ENCODE peak calls at places on chromosome 5, in five cellular contexts. One of them, this sample, is unnamed.

GRCh38 chr5:36150676-36151433 is 832 bp downstream of the LMBRD2 start:
- DNase-seq in H9: peak
- DNase-seq in stomach: peak
- DNase-seq in RWPE2: no peak
- DNase-seq in transverse colon: peak
- DNase-seq in this sample: peak

GRCh38 chr5:54679686-54680085 is 162.1 kb downstream of the SNX18 start:
- DNase-seq in H9: no peak
- DNase-seq in stomach: no peak
- DNase-seq in transverse colon: no peak
- DNase-seq in RWPE2: no peak
- DNase-seq in this sample: no peak

GRCh38 chr5:94188725-94189124 is 429.7 kb downstream of the KIAA0825 start:
- DNase-seq in RWPE2: no peak
- DNase-seq in transverse colon: no peak
- DNase-seq in H9: no peak
- DNase-seq in stomach: no peak
- DNase-seq in this sample: no peak

GRCh38 chr5:34674226-34674625 is 18.1 kb downstream of the RAI14 start:
- DNase-seq in RWPE2: no peak
- DNase-seq in H9: no peak
- DNase-seq in stomach: no peak
- DNase-seq in transverse colon: no peak
- DNase-seq in this sample: no peak

GRCh38 chr5:158543539-158544387 is 556.0 kb downstream of the EBF1 start:
- DNase-seq in transverse colon: no peak
- DNase-seq in stomach: no peak
- DNase-seq in RWPE2: no peak
- DNase-seq in H9: no peak
- DNase-seq in this sample: no peak

GRCh38 chr5:180201051-180201987 is 7.7 kb downstream of the RASGEF1C start:
- DNase-seq in transverse colon: no peak
- DNase-seq in RWPE2: no peak
- DNase-seq in stomach: no peak
- DNase-seq in H9: peak
- DNase-seq in this sample: peak

GRCh38 chr5:75734913-75735789 is 17.9 kb upstream of the POC5 start:
- DNase-seq in H9: peak
- DNase-seq in stomach: peak
- DNase-seq in RWPE2: no peak
- DNase-seq in transverse colon: peak
- DNase-seq in this sample: peak

GRCh38 chr5:132495063-132495671 is 4.6 kb upstream of the IRF1 start:
- DNase-seq in transverse colon: peak
- DNase-seq in H9: peak
- DNase-seq in stomach: peak
- DNase-seq in RWPE2: peak
- DNase-seq in this sample: peak

GRCh38 chr5:62538017-62538942 is 40.3 kb upstream of the LRRC70 start:
- DNase-seq in H9: no peak
- DNase-seq in transverse colon: no peak
- DNase-seq in stomach: no peak
- DNase-seq in RWPE2: no peak
- DNase-seq in this sample: no peak

GRCh38 chr5:172453206-172453985 is 929 bp downstream of the SH3PXD2B start:
- DNase-seq in stomach: peak
- DNase-seq in RWPE2: peak
- DNase-seq in transverse colon: peak
- DNase-seq in H9: peak
- DNase-seq in this sample: peak

GRCh38 chr5:140883373-140883772 is 1.4 kb downstream of the PCDHA13 start:
- DNase-seq in transverse colon: no peak
- DNase-seq in RWPE2: peak
- DNase-seq in H9: no peak
- DNase-seq in stomach: no peak
- DNase-seq in this sample: no peak

GRCh38 chr5:95697781-95698681 is 15.2 kb upstream of the SPATA9 start:
- DNase-seq in H9: no peak
- DNase-seq in RWPE2: no peak
- DNase-seq in transverse colon: no peak
- DNase-seq in stomach: no peak
- DNase-seq in this sample: no peak

GRCh38 chr5:90866333-90866732 is 307.7 kb downstream of the ADGRV1 start:
- DNase-seq in H9: no peak
- DNase-seq in transverse colon: no peak
- DNase-seq in stomach: no peak
- DNase-seq in RWPE2: no peak
- DNase-seq in this sample: no peak

GRCh38 chr5:82276800-82277612 is 1.1 kb downstream of the RPS23 start:
- DNase-seq in H9: no peak
- DNase-seq in stomach: no peak
- DNase-seq in RWPE2: no peak
- DNase-seq in transverse colon: no peak
- DNase-seq in this sample: no peak

GRCh38 chr5:160263326-160263850 is 34.1 kb downstream of the FABP6 start:
- DNase-seq in stomach: no peak
- DNase-seq in H9: no peak
- DNase-seq in RWPE2: no peak
- DNase-seq in transverse colon: no peak
- DNase-seq in this sample: no peak

GRCh38 chr5:78611161-78611605 is 37.4 kb downstream of the LHFPL2 start:
- DNase-seq in RWPE2: no peak
- DNase-seq in H9: peak
- DNase-seq in transverse colon: no peak
- DNase-seq in stomach: no peak
- DNase-seq in this sample: no peak

GRCh38 chr5:160635046-160635445 is 213.4 kb downstream of the PTTG1 start:
- DNase-seq in RWPE2: no peak
- DNase-seq in stomach: no peak
- DNase-seq in transverse colon: peak
- DNase-seq in H9: no peak
- DNase-seq in this sample: no peak

GRCh38 chr5:172274951-172275753 is 8.4 kb downstream of the UBTD2 start:
- DNase-seq in transverse colon: no peak
- DNase-seq in RWPE2: no peak
- DNase-seq in stomach: no peak
- DNase-seq in H9: no peak
- DNase-seq in this sample: no peak

GRCh38 chr5:13516195-13516594 is 428.3 kb downstream of the DNAH5 start:
- DNase-seq in RWPE2: no peak
- DNase-seq in H9: no peak
- DNase-seq in stomach: peak
- DNase-seq in transverse colon: no peak
- DNase-seq in this sample: peak

GRCh38 chr5:112720576-112720975 is 17.1 kb upstream of the APC start:
- DNase-seq in H9: no peak
- DNase-seq in RWPE2: no peak
- DNase-seq in stomach: no peak
- DNase-seq in transverse colon: no peak
- DNase-seq in this sample: no peak

GRCh38 chr5:133108481-133108921 is 56.7 kb downstream of the HSPA4 start:
- DNase-seq in RWPE2: no peak
- DNase-seq in stomach: no peak
- DNase-seq in transverse colon: no peak
- DNase-seq in H9: no peak
- DNase-seq in this sample: no peak

GRCh38 chr5:74120585-74120984 is 494.6 kb downstream of the ARHGEF28 start:
- DNase-seq in transverse colon: no peak
- DNase-seq in RWPE2: no peak
- DNase-seq in H9: no peak
- DNase-seq in stomach: no peak
- DNase-seq in this sample: no peak

GRCh38 chr5:606526-607399 is 5.4 kb upstream of the CEP72 start:
- DNase-seq in transverse colon: no peak
- DNase-seq in stomach: peak
- DNase-seq in H9: no peak
- DNase-seq in RWPE2: peak
- DNase-seq in this sample: no peak

GRCh38 chr5:106875591-106876297 is 795.0 kb downstream of the EFNA5 start:
- DNase-seq in RWPE2: no peak
- DNase-seq in transverse colon: no peak
- DNase-seq in stomach: no peak
- DNase-seq in H9: peak
- DNase-seq in this sample: peak

GRCh38 chr5:143874312-143874711 is 62.4 kb downstream of the HMHB1 start:
- DNase-seq in transverse colon: no peak
- DNase-seq in RWPE2: no peak
- DNase-seq in H9: no peak
- DNase-seq in stomach: no peak
- DNase-seq in this sample: no peak

GRCh38 chr5:87020099-87020934 is 247.4 kb upstream of the RASA1 start:
- DNase-seq in H9: peak
- DNase-seq in stomach: no peak
- DNase-seq in transverse colon: peak
- DNase-seq in RWPE2: peak
- DNase-seq in this sample: peak

GRCh38 chr5:135033026-135033861 is 784 bp downstream of the PITX1 start:
- DNase-seq in stomach: peak
- DNase-seq in RWPE2: no peak
- DNase-seq in transverse colon: no peak
- DNase-seq in H9: peak
- DNase-seq in this sample: no peak

GRCh38 chr5:162248107-162248713 is 180.6 kb downstream of the GABRG2 start:
- DNase-seq in stomach: no peak
- DNase-seq in RWPE2: no peak
- DNase-seq in H9: peak
- DNase-seq in transverse colon: no peak
- DNase-seq in this sample: no peak

GRCh38 chr5:127909078-127909477 is 174.5 kb upstream of the SLC12A2 start:
- DNase-seq in H9: peak
- DNase-seq in RWPE2: no peak
- DNase-seq in stomach: no peak
- DNase-seq in transverse colon: no peak
- DNase-seq in this sample: peak

GRCh38 chr5:43042176-43042625 is 2.1 kb upstream of the ANXA2R start:
- DNase-seq in H9: peak
- DNase-seq in transverse colon: peak
- DNase-seq in RWPE2: no peak
- DNase-seq in stomach: peak
- DNase-seq in this sample: peak

GRCh38 chr5:56981906-56982305 is 30.0 kb upstream of the MIER3 start:
- DNase-seq in transverse colon: no peak
- DNase-seq in stomach: no peak
- DNase-seq in H9: no peak
- DNase-seq in RWPE2: no peak
- DNase-seq in this sample: no peak

GRCh38 chr5:123997354-123998215 is 485.6 kb downstream of the CSNK1G3 start:
- DNase-seq in H9: no peak
- DNase-seq in RWPE2: no peak
- DNase-seq in transverse colon: no peak
- DNase-seq in stomach: no peak
- DNase-seq in this sample: no peak

GRCh38 chr5:125177340-125177739 is 430.9 kb upstream of the ZNF608 start:
- DNase-seq in stomach: no peak
- DNase-seq in H9: no peak
- DNase-seq in transverse colon: no peak
- DNase-seq in RWPE2: no peak
- DNase-seq in this sample: no peak

GRCh38 chr5:125175348-125176004 is 429.0 kb upstream of the ZNF608 start:
- DNase-seq in H9: no peak
- DNase-seq in RWPE2: no peak
- DNase-seq in transverse colon: no peak
- DNase-seq in stomach: no peak
- DNase-seq in this sample: no peak

GRCh38 chr5:125180222-125180621 is 433.8 kb upstream of the ZNF608 start:
- DNase-seq in RWPE2: no peak
- DNase-seq in H9: no peak
- DNase-seq in stomach: no peak
- DNase-seq in transverse colon: no peak
- DNase-seq in this sample: no peak

GRCh38 chr5:125179617-125180016 is 433.2 kb upstream of the ZNF608 start:
- DNase-seq in transverse colon: no peak
- DNase-seq in stomach: no peak
- DNase-seq in H9: no peak
- DNase-seq in RWPE2: no peak
- DNase-seq in this sample: no peak

GRCh38 chr5:125176005-125176390 is 429.6 kb upstream of the ZNF608 start:
- DNase-seq in H9: no peak
- DNase-seq in stomach: no peak
- DNase-seq in RWPE2: no peak
- DNase-seq in transverse colon: no peak
- DNase-seq in this sample: no peak
- H3K27ac ChIP-seq in H9: no peak
- H3K27ac ChIP-seq in stomach: no peak
- H3K27ac ChIP-seq in RWPE2: peak
- H3K27ac ChIP-seq in transverse colon: peak
- H3K27ac ChIP-seq in this sample: no peak

DNA sequence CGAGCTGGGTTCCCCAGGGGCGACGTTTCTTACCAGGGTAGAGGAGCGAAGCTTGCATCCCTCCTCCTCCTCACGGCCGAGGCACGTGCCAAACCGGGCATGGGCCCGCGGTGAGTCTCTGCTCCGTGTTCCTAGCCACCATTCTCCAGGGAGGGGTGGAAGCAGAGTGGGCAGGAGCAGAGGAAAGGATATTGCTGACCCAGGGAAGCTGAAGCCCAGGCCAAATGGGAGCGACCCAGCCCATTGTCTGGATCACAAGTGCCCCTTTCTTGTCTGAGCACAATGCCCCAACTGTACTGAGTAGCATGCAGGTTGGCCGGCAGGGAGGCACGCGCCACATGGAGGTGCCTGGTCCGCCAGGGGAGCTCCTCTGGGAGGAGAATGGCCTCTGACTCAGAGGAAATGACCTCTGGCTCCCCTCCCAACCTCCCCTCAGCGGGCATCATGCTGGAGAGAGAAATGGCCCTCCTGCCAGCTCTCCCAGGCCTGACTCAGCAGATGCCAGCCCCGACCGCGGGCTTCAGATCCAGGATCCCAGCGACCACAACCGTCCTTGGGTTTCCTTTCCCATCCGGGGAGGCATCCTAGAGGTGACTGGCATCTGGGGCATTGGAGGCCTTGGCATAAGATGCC is 1.1 kb downstream of the PRR7 start:
- DNase-seq in transverse colon: no peak
- DNase-seq in H9: peak
- DNase-seq in stomach: peak
- DNase-seq in RWPE2: peak
- DNase-seq in this sample: peak
- TF ChIP-seq CTCF in transverse colon: no peak
- TF ChIP-seq CTCF in H9: no peak
- TF ChIP-seq CTCF in stomach: no peak
- TF ChIP-seq CTCF in RWPE2: no peak
- TF ChIP-seq CTCF in this sample: peak

DNA sequence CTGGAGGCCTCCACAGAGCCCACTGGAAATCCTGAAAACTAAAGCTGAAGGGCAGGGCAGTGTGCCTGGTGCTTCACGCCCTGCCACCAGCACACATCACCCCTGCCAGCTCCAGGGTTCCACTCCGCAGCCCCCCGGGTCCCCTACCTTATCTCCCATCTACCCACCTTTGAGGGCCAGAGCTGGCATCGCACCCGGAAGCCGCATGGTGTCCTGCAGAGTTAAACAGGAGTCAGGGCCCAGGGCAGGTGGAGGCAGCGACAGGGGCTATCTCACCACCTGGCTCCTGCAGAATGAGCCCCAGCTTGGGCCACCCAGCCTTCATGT is 18.8 kb downstream of the PDGFRB start:
- DNase-seq in stomach: no peak
- DNase-seq in transverse colon: no peak
- DNase-seq in H9: no peak
- DNase-seq in RWPE2: no peak
- DNase-seq in this sample: no peak
- H3K27ac ChIP-seq in stomach: peak
- H3K27ac ChIP-seq in transverse colon: peak
- H3K27ac ChIP-seq in H9: no peak
- H3K27ac ChIP-seq in RWPE2: no peak
- H3K27ac ChIP-seq in this sample: no peak

GRCh38 chr5:154461531-154461930 is 15.7 kb downstream of the SAP30L start:
- DNase-seq in stomach: no peak
- DNase-seq in H9: peak
- DNase-seq in RWPE2: no peak
- DNase-seq in transverse colon: no peak
- DNase-seq in this sample: no peak
- TF ChIP-seq CTCF in stomach: no peak
- TF ChIP-seq CTCF in H9: peak
- TF ChIP-seq CTCF in RWPE2: peak
- TF ChIP-seq CTCF in transverse colon: no peak
- TF ChIP-seq CTCF in this sample: no peak

This sample was measured in body of pancreas.